ENCODE peak calls at places on chromosome 19, in five cellular contexts. P is tibial nerve, J is body of pancreas, Q is upper lobe of right lung, K is right lobe of liver. F is an unnamed sample. For H3K4me1, the result is how much of the 10 kb centered on the place peaks cover.

GRCh38 chr19:44071824-44072542 is at the start of gene ZNF284:
- DNase-seq in K (peak), P (peak), J (peak), Q (peak), F (peak)

GRCh38 chr19:3186377-3186688 is 603 bp downstream of the NCLN start:
- DNase-seq in Q (peak), K (no peak), P (no peak), J (no peak), F (no peak)

GRCh38 chr19:55809381-55810058 is 22.3 kb downstream of the NLRP11 start:
- DNase-seq in J (peak), K (peak), P (no peak), Q (peak), F (peak)

GRCh38 chr19:7931221-7932061 is 5.5 kb upstream of the CTXN1 start:
- DNase-seq in P (no peak), Q (no peak), J (no peak), K (no peak), F (peak)

GRCh38 chr19:43620061-43621001 is 902 bp upstream of the ZNF428 start:
- DNase-seq in Q (no peak), K (no peak), J (no peak), P (no peak), F (no peak)

GRCh38 chr19:21655540-21656126 is 111.7 kb downstream of the ZNF100 start:
- DNase-seq in P (no peak), K (no peak), Q (no peak), J (no peak), F (no peak)

GRCh38 chr19:35521124-35521743 is 6.9 kb downstream of the SBSN start:
- DNase-seq in Q (no peak), J (no peak), P (no peak), K (no peak), F (no peak)

GRCh38 chr19:29550896-29551295 is 25.1 kb downstream of the VSTM2B start:
- DNase-seq in P (no peak), J (no peak), Q (peak), K (no peak), F (no peak)

GRCh38 chr19:2329162-2329505 is 650 bp downstream of the SPPL2B start:
- DNase-seq in J (no peak), P (no peak), Q (no peak), K (no peak), F (no peak)

GRCh38 chr19:29873024-29873800 is 61.4 kb downstream of the CCNE1 start:
- DNase-seq in Q (peak), K (peak), P (no peak), J (peak), F (no peak)

GRCh38 chr19:10729406-10729805 is 11.5 kb downstream of the DNM2 start:
- DNase-seq in Q (no peak), P (no peak), J (no peak), K (no peak), F (no peak)

GRCh38 chr19:40762754-40763153 is 11.8 kb downstream of the SNRPA start:
- DNase-seq in P (no peak), J (no peak), K (no peak), Q (no peak), F (no peak)
- TF ChIP-seq CTCF in P (no peak), J (no peak), K (no peak), Q (no peak), F (no peak)

GRCh38 chr19:57441979-57442752 is 7.0 kb downstream of the ZNF749 start:
- DNase-seq in K (no peak), J (no peak), Q (no peak), P (no peak), F (no peak)
- H3K27ac ChIP-seq in K (no peak), J (no peak), Q (no peak), P (no peak), F (no peak)

DNA sequence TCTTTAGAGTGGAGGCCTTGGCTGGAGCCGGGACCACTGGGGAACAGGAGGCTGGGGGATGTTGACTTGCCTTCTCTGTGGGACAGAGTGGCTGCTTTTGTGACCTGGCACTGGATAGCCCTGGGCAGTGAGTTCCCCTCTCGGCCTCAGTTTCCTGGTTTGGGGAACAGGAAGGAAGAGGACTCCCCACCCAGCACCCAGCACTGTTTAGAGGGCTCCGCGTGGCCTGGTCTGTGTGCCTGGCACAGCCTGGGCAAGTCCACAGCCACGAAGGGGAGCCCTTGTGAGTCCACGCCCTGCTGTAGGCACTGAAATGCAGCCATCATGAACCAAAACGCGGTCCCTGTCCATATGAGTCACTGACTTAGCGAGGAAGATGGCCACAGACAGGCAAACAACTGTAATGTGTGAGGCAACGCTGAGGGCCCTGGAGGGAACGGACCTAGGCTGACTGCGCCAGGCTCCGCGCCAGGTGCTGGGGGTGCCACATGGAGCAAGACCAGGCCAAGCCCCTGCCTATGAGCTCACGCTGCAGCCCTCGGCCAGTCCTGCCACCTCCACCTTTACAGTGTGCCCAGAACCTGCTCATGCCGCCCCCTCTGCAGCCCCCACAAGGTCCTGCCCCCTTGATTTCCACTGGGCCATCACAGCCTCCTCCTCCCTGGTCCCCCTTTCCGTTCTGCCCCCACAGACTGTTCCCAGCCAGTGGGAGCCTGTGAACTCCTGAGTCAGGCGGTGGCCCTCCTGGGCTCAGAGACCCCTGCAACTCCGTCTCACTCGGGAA is 35.5 kb downstream of the PAK4 start:
- DNase-seq in K (no peak), Q (no peak), J (peak), P (no peak), F (no peak)
- H3K4me1 ChIP-seq in K (under half), Q (under half), J (half or more), P (under half), F (under half)

GRCh38 chr19:23287620-23288019 is 37.4 kb upstream of the ZNF724 start:
- DNase-seq in K (no peak), Q (no peak), J (no peak), P (no peak), F (no peak)
- TF ChIP-seq CTCF in K (no peak), Q (no peak), J (no peak), P (no peak), F (no peak)

GRCh38 chr19:56988271-56988670 is 131.5 kb upstream of the USP29 start:
- DNase-seq in K (no peak), J (no peak), P (no peak), Q (no peak), F (no peak)
- H3K27ac ChIP-seq in K (no peak), J (no peak), P (no peak), Q (no peak), F (no peak)

DNA sequence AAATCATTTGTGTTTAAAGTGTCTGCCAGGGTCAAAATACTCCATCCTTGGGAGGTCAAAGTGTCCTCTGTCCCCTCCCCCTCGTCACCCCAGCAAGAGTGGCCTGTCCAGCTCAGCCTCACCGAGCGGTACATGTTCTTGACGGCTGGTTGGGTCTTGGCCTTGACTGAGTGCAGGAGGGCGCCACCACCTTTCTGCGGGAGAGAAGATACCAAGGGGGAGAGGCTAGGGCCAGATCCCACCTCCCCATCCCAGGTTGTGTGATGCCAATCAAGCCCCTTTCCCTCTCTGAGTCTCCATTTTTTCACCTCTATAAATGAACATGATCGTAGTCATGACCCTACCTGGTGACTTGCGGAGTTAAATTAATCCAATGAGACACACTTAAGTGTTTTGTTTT is 6.1 kb downstream of the CRB3 start:
- DNase-seq in P (no peak), J (no peak), K (no peak), Q (no peak), F (no peak)
- H3K4me1 ChIP-seq in P (under half), J (under half), K (under half), Q (under half), F (under half)

GRCh38 chr19:15971217-15971616 is 22.4 kb downstream of the OR10H4 start:
- DNase-seq in Q (no peak), P (no peak), J (no peak), K (no peak), F (no peak)
- TF ChIP-seq CTCF in Q (peak), P (no peak), J (no peak), K (peak), F (no peak)

GRCh38 chr19:47499371-47499770 is 15.4 kb upstream of the KPTN start:
- DNase-seq in K (no peak), J (no peak), Q (no peak), P (no peak), F (no peak)

GRCh38 chr19:47498561-47498960 is 14.5 kb upstream of the KPTN start:
- DNase-seq in P (no peak), K (no peak), Q (no peak), J (no peak), F (no peak)

GRCh38 chr19:47499863-47500830 is 14.7 kb downstream of the NAPA start:
- DNase-seq in Q (no peak), J (no peak), K (no peak), P (no peak), F (no peak)

GRCh38 chr19:47497073-47497766 is 13.2 kb upstream of the KPTN start:
- DNase-seq in J (peak), P (no peak), Q (no peak), K (no peak), F (no peak)

DNA sequence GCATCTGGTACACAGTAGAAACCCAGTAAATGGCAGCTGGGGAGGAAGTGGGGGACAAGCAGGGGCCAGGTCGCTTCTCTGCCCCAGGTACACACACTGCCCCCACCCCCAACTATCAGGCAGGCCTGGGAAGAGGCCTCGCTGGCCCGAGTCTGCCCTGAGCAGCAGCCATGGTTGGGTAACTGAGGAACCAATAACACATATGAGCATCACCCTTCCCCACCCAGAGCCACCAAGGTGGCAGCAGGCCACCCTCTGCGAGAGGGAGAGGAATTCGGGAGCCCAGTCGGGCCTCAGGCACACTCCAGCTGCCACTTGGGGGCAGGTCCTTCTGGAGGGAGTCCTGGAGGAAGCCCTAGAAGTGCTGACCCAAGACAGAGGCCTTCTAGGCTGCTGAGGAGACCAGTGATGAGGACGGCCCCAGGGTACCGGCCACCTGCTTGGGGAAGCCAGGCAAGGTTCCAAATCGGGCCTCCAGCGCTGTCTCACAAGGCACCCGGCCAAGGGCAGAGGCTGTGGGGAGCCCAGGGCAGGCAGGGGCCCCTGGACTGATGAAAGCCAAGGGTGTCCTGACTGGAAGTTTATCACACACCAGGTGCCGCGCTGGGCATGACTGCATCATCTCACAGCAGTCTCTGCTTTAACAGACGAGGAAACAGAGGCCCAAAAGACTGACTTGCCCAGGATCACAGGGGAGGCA is 14.0 kb upstream of the KPTN start:
- DNase-seq in K (no peak), P (no peak), J (no peak), Q (no peak), F (peak)
- H3K27ac ChIP-seq in K (no peak), P (no peak), J (no peak), Q (no peak), F (no peak)

F was measured in sigmoid colon.